ENCODE peak calls at places on chromosomes 7 and 10, in nine cellular contexts. K is choroid plexus epithelial cell, L is hypothalamus, R is smooth muscle cell of the brain vasculature, Z is Peyer's patch, B is right cardiac atrium, J is bronchial epithelial cell, H is nucleus accumbens, F is anterior cingulate cortex. S is an unnamed sample.

GRCh38 chr10:122490786-122491680 is 29.7 kb downstream of the HTRA1 start:
- DNase-seq in K (no peak), L (no peak), R (no peak), Z (peak; percentile 65), B (no peak), J (peak; percentile 91), H (no peak), F (no peak), S (no peak)

GRCh38 chr10:103479135-103479534 is at the start of gene CALHM3:
- DNase-seq in K (no peak), L (no peak), R (no peak), Z (no peak), B (no peak), J (peak; percentile 34), H (no peak), F (no peak), S (peak; percentile 55)

GRCh38 chr7:3164363-3164762 is 120.7 kb upstream of the CARD11 start:
- DNase-seq in K (peak; percentile 12), L (no peak), R (no peak), Z (no peak), B (no peak), J (no peak), H (no peak), F (no peak), S (no peak)

GRCh38 chr10:129617768-129618167 is 150.7 kb downstream of the MGMT start:
- DNase-seq in K (no peak), L (no peak), R (no peak), Z (no peak), B (no peak), J (no peak), H (no peak), F (no peak), S (no peak)

GRCh38 chr7:23802720-23803397 is 92.8 kb downstream of the STK31 start:
- DNase-seq in K (no peak), L (no peak), R (no peak), Z (no peak), B (no peak), J (no peak), H (no peak), F (no peak), S (no peak)

GRCh38 chr7:97118306-97118917 is 914 bp downstream of the SDHAF3 start:
- DNase-seq in K (no peak), L (no peak), R (no peak), Z (no peak), B (no peak), J (no peak), H (no peak), F (no peak), S (no peak)

GRCh38 chr10:48477181-48477580 is 127.7 kb downstream of the ARHGAP22 start:
- DNase-seq in K (no peak), L (no peak), R (no peak), Z (no peak), B (no peak), J (peak; percentile 25), H (no peak), F (no peak), S (no peak)

GRCh38 chr7:31003721-31004120 is 40.0 kb downstream of the GHRHR start:
- DNase-seq in K (no peak), L (no peak), R (no peak), Z (no peak), B (no peak), J (no peak), H (no peak), F (no peak), S (no peak)

GRCh38 chr10:51718804-51719291 is 19.5 kb upstream of the CSTF2T start:
- DNase-seq in K (peak; percentile 34), L (no peak), R (no peak), Z (no peak), B (no peak), J (peak; percentile 85), H (no peak), F (no peak), S (peak; percentile 40)

GRCh38 chr10:82564353-82565218 is 689.6 kb downstream of the NRG3 start:
- DNase-seq in K (no peak), L (no peak), R (no peak), Z (no peak), B (no peak), J (no peak), H (no peak), F (no peak), S (no peak)

GRCh38 chr10:130339091-130339490 is 202.9 kb downstream of the GLRX3 start:
- DNase-seq in K (no peak), L (no peak), R (no peak), Z (no peak), B (no peak), J (no peak), H (no peak), F (no peak), S (no peak)

GRCh38 chr10:3133948-3134347 is 38.6 kb downstream of the PITRM1 start:
- DNase-seq in K (no peak), L (no peak), R (no peak), Z (no peak), B (no peak), J (no peak), H (no peak), F (no peak), S (no peak)

GRCh38 chr7:22270371-22270770 is 86.6 kb downstream of the RAPGEF5 start:
- DNase-seq in K (no peak), L (no peak), R (no peak), Z (no peak), B (no peak), J (no peak), H (no peak), F (no peak), S (no peak)

GRCh38 chr10:44576715-44577191 is 191.9 kb upstream of the CXCL12 start:
- DNase-seq in K (peak; percentile 35), L (no peak), R (no peak), Z (no peak), B (peak; percentile 25), J (no peak), H (no peak), F (no peak), S (no peak)

GRCh38 chr7:120775703-120776265 is 82.2 kb downstream of the TSPAN12 start:
- DNase-seq in K (no peak), L (no peak), R (no peak), Z (no peak), B (no peak), J (no peak), H (no peak), F (no peak), S (no peak)

GRCh38 chr10:128305601-128306345 is 179.6 kb upstream of the MKI67 start:
- DNase-seq in K (no peak), L (no peak), R (no peak), Z (no peak), B (no peak), J (no peak), H (no peak), F (no peak), S (no peak)

GRCh38 chr7:157493776-157494175 is 157.0 kb downstream of the DNAJB6 start:
- DNase-seq in K (no peak), L (no peak), R (no peak), Z (peak; percentile 39), B (no peak), J (no peak), H (no peak), F (no peak), S (no peak)

GRCh38 chr10:112926906-112927688 is 22.9 kb upstream of the TCF7L2 start:
- DNase-seq in K (no peak), L (no peak), R (no peak), Z (no peak), B (peak; percentile 73), J (no peak), H (no peak), F (no peak), S (no peak)

GRCh38 chr10:97679594-97679993 is 7.4 kb downstream of the AVPI1 start:
- DNase-seq in K (no peak), L (no peak), R (no peak), Z (no peak), B (no peak), J (no peak), H (no peak), F (no peak), S (no peak)

GRCh38 chr7:90458104-90458503 is 11.3 kb upstream of the PTTG1IP2 start:
- DNase-seq in K (no peak), L (no peak), R (no peak), Z (no peak), B (no peak), J (no peak), H (no peak), F (no peak), S (no peak)

GRCh38 chr10:12720217-12720981 is 281.1 kb downstream of the CCDC3 start:
- DNase-seq in K (peak; percentile 93), L (peak; percentile 18), R (no peak), Z (peak; percentile 93), B (peak; percentile 90), J (peak; percentile 100), H (no peak), F (no peak), S (no peak)

GRCh38 chr10:95604630-95605029 is 43.5 kb upstream of the SORBS1 start:
- DNase-seq in K (no peak), L (no peak), R (no peak), Z (no peak), B (no peak), J (no peak), H (no peak), F (no peak), S (no peak)

GRCh38 chr10:42421812-42422211 is 216.6 kb downstream of the ZNF33B start:
- DNase-seq in K (no peak), L (no peak), R (no peak), Z (no peak), B (no peak), J (no peak), H (no peak), F (no peak), S (no peak)

GRCh38 chr10:86260564-86260963 is 106.0 kb downstream of the GRID1 start:
- DNase-seq in K (no peak), L (no peak), R (no peak), Z (peak; percentile 19), B (no peak), J (no peak), H (no peak), F (no peak), S (no peak)

S was measured in GM03348.